ENCODE peak calls at places on chromosome 20, in nine cellular contexts. One of them, this sample, is unnamed.

GRCh38 chr20:34709836-34710567 is 5.9 kb downstream of the TP53INP2 start:
- DNase-seq in GM23338: peak
- DNase-seq in NB4: peak
- DNase-seq in psoas muscle: peak
- DNase-seq in SK-N-SH: peak
- DNase-seq in endothelial cell of umbilical vein: peak
- DNase-seq in foreskin fibroblast: peak
- DNase-seq in cardiac muscle cell: peak
- DNase-seq in tibial nerve: no peak
- DNase-seq in this sample: no peak

GRCh38 chr20:8764289-8764962 is 304.5 kb upstream of the PLCB4 start:
- DNase-seq in GM23338: no peak
- DNase-seq in NB4: no peak
- DNase-seq in psoas muscle: no peak
- DNase-seq in SK-N-SH: no peak
- DNase-seq in endothelial cell of umbilical vein: no peak
- DNase-seq in foreskin fibroblast: peak
- DNase-seq in cardiac muscle cell: peak
- DNase-seq in tibial nerve: no peak
- DNase-seq in this sample: no peak

GRCh38 chr20:2108987-2109386 is 7.4 kb downstream of the STK35 start:
- DNase-seq in GM23338: no peak
- DNase-seq in NB4: no peak
- DNase-seq in psoas muscle: no peak
- DNase-seq in SK-N-SH: no peak
- DNase-seq in endothelial cell of umbilical vein: no peak
- DNase-seq in foreskin fibroblast: peak
- DNase-seq in cardiac muscle cell: peak
- DNase-seq in tibial nerve: no peak
- DNase-seq in this sample: no peak

GRCh38 chr20:13788167-13788834 is 3.5 kb downstream of the NDUFAF5 start:
- DNase-seq in GM23338: peak
- DNase-seq in NB4: peak
- DNase-seq in psoas muscle: no peak
- DNase-seq in SK-N-SH: peak
- DNase-seq in endothelial cell of umbilical vein: peak
- DNase-seq in foreskin fibroblast: peak
- DNase-seq in cardiac muscle cell: peak
- DNase-seq in tibial nerve: peak
- DNase-seq in this sample: peak

GRCh38 chr20:47980336-47981177 is 195.3 kb upstream of the SULF2 start:
- DNase-seq in GM23338: no peak
- DNase-seq in NB4: no peak
- DNase-seq in psoas muscle: no peak
- DNase-seq in SK-N-SH: no peak
- DNase-seq in endothelial cell of umbilical vein: peak
- DNase-seq in foreskin fibroblast: no peak
- DNase-seq in cardiac muscle cell: no peak
- DNase-seq in tibial nerve: no peak
- DNase-seq in this sample: no peak

GRCh38 chr20:57662313-57663240 is 42.4 kb upstream of the ZBP1 start:
- DNase-seq in GM23338: no peak
- DNase-seq in NB4: no peak
- DNase-seq in psoas muscle: no peak
- DNase-seq in SK-N-SH: peak
- DNase-seq in endothelial cell of umbilical vein: no peak
- DNase-seq in foreskin fibroblast: no peak
- DNase-seq in cardiac muscle cell: no peak
- DNase-seq in tibial nerve: no peak
- DNase-seq in this sample: no peak

GRCh38 chr20:58169441-58169840 is 59.0 kb downstream of the ANKRD60 start:
- DNase-seq in GM23338: no peak
- DNase-seq in NB4: no peak
- DNase-seq in psoas muscle: no peak
- DNase-seq in SK-N-SH: no peak
- DNase-seq in endothelial cell of umbilical vein: no peak
- DNase-seq in foreskin fibroblast: peak
- DNase-seq in cardiac muscle cell: no peak
- DNase-seq in tibial nerve: no peak
- DNase-seq in this sample: peak

GRCh38 chr20:64064145-64064698 is 1.2 kb downstream of the TCEA2 start:
- DNase-seq in GM23338: no peak
- DNase-seq in NB4: peak
- DNase-seq in psoas muscle: no peak
- DNase-seq in SK-N-SH: no peak
- DNase-seq in endothelial cell of umbilical vein: no peak
- DNase-seq in foreskin fibroblast: peak
- DNase-seq in cardiac muscle cell: peak
- DNase-seq in tibial nerve: no peak
- DNase-seq in this sample: no peak

GRCh38 chr20:44420497-44420896 is 55.2 kb upstream of the TTPAL start:
- DNase-seq in GM23338: no peak
- DNase-seq in NB4: no peak
- DNase-seq in psoas muscle: no peak
- DNase-seq in SK-N-SH: no peak
- DNase-seq in endothelial cell of umbilical vein: no peak
- DNase-seq in foreskin fibroblast: no peak
- DNase-seq in cardiac muscle cell: no peak
- DNase-seq in tibial nerve: no peak
- DNase-seq in this sample: no peak

GRCh38 chr20:34952676-34953075 is 2.9 kb downstream of the GSS start:
- DNase-seq in GM23338: no peak
- DNase-seq in NB4: no peak
- DNase-seq in psoas muscle: no peak
- DNase-seq in SK-N-SH: no peak
- DNase-seq in endothelial cell of umbilical vein: no peak
- DNase-seq in foreskin fibroblast: peak
- DNase-seq in cardiac muscle cell: peak
- DNase-seq in tibial nerve: no peak
- DNase-seq in this sample: peak

DNA sequence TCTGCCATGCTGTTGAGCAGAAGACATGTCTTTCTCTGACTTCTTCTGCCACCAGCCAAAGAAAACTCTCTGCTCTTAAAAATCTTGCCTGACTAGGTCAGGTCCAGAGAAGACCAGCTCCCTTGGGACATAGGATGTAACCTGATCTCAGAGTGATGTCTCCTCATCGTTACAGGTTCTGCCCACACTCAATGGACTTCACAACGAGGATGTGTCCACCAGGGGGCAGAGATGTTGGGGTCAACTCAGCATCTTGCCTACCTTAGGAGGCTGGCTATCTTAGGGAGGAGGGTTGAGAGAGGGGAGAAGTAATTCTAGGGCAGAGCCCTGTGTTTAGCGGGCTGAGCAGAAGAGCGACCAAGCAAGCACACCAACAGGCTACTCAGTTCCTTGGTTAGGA is 207.6 kb upstream of the CDH4 start:
- DNase-seq in GM23338: peak
- DNase-seq in NB4: peak
- DNase-seq in psoas muscle: no peak
- DNase-seq in SK-N-SH: no peak
- DNase-seq in endothelial cell of umbilical vein: no peak
- DNase-seq in foreskin fibroblast: no peak
- DNase-seq in cardiac muscle cell: no peak
- DNase-seq in tibial nerve: no peak
- DNase-seq in this sample: no peak
- TF ChIP-seq CTCF in GM23338: no peak
- TF ChIP-seq CTCF in NB4: peak
- TF ChIP-seq CTCF in psoas muscle: no peak
- TF ChIP-seq CTCF in SK-N-SH: no peak
- TF ChIP-seq CTCF in endothelial cell of umbilical vein: no peak
- TF ChIP-seq CTCF in foreskin fibroblast: peak
- TF ChIP-seq CTCF in cardiac muscle cell: no peak
- TF ChIP-seq CTCF in tibial nerve: no peak
- TF ChIP-seq CTCF in this sample: no peak

DNA sequence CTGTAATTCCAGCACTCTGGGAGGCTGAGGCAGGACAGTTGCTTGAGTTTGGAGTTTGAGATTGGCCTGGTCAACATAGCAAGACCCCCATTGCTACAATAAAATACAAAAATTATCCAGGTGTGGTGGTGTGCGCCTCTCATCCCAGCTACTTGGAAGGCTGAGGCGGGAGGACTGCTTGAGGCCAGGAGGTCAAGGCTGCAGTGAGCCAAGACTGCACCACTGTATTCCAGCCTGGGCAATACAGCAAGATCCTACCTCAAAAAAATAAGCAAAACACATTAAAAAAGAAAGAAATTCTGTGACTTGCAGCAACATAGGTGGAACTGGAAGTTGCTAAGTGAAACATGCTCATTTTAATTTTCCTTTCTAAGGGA is 106.0 kb upstream of the NFATC2 start:
- DNase-seq in GM23338: no peak
- DNase-seq in NB4: no peak
- DNase-seq in psoas muscle: no peak
- DNase-seq in SK-N-SH: no peak
- DNase-seq in endothelial cell of umbilical vein: no peak
- DNase-seq in foreskin fibroblast: no peak
- DNase-seq in cardiac muscle cell: no peak
- DNase-seq in tibial nerve: no peak
- DNase-seq in this sample: no peak
- H3K4me3 ChIP-seq in GM23338: no peak
- H3K4me3 ChIP-seq in NB4: no peak
- H3K4me3 ChIP-seq in psoas muscle: no peak
- H3K4me3 ChIP-seq in SK-N-SH: no peak
- H3K4me3 ChIP-seq in endothelial cell of umbilical vein: no peak
- H3K4me3 ChIP-seq in foreskin fibroblast: no peak
- H3K4me3 ChIP-seq in cardiac muscle cell: no peak
- H3K4me3 ChIP-seq in tibial nerve: no peak
- H3K4me3 ChIP-seq in this sample: no peak

GRCh38 chr20:36272547-36273220 is 33.5 kb upstream of the DLGAP4 start:
- DNase-seq in GM23338: no peak
- DNase-seq in NB4: no peak
- DNase-seq in psoas muscle: peak
- DNase-seq in SK-N-SH: no peak
- DNase-seq in endothelial cell of umbilical vein: no peak
- DNase-seq in foreskin fibroblast: no peak
- DNase-seq in cardiac muscle cell: no peak
- DNase-seq in tibial nerve: no peak
- DNase-seq in this sample: no peak

GRCh38 chr20:36275011-36275410 is 31.1 kb upstream of the DLGAP4 start:
- DNase-seq in GM23338: no peak
- DNase-seq in NB4: no peak
- DNase-seq in psoas muscle: peak
- DNase-seq in SK-N-SH: no peak
- DNase-seq in endothelial cell of umbilical vein: no peak
- DNase-seq in foreskin fibroblast: no peak
- DNase-seq in cardiac muscle cell: no peak
- DNase-seq in tibial nerve: no peak
- DNase-seq in this sample: no peak

GRCh38 chr20:36271639-36272546 is 34.2 kb upstream of the DLGAP4 start:
- DNase-seq in GM23338: no peak
- DNase-seq in NB4: no peak
- DNase-seq in psoas muscle: peak
- DNase-seq in SK-N-SH: no peak
- DNase-seq in endothelial cell of umbilical vein: no peak
- DNase-seq in foreskin fibroblast: no peak
- DNase-seq in cardiac muscle cell: no peak
- DNase-seq in tibial nerve: no peak
- DNase-seq in this sample: no peak

GRCh38 chr20:36274248-36274841 is 31.8 kb upstream of the DLGAP4 start:
- DNase-seq in GM23338: peak
- DNase-seq in NB4: no peak
- DNase-seq in psoas muscle: peak
- DNase-seq in SK-N-SH: peak
- DNase-seq in endothelial cell of umbilical vein: no peak
- DNase-seq in foreskin fibroblast: no peak
- DNase-seq in cardiac muscle cell: no peak
- DNase-seq in tibial nerve: no peak
- DNase-seq in this sample: no peak

DNA sequence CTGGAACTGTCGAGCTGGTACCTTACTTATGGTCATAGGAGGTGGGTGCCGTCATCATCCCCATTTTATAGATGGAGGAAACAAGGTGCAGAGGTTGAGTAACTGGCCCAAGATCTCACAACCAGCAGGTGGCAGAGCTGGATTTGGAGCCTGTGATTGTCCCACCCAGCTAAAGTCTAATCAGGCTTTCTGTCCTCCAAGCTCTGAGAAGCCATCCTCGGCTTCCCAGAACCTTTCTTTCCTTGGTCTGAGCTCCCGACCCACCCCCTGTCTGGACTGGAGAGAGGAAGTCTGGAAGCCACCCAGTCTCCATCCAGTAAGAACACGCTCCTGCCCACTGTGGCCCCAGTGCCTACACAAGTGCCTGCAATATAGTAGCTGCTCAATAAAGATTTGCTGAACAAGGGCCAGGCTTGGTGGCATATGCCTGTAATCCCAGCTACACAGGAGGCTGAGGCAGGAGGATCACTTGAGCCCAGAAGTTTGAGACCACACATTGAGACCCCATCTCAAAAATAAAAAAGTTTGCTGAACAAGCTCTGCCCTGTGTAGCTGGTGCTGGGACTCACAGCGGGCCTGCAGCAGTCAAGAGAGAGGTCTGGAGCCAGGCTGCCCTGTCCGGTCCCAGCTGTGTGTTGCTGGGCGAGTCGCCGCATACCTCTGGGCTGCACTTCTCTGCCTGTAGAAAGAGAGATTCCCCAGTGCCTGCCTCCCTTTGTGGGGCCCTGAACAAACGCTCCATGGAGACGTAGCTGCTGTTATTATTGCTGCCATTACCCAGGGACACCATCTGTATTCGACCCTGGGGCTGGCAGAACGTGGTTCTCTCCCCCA is 32.5 kb upstream of the DLGAP4 start:
- DNase-seq in GM23338: peak
- DNase-seq in NB4: peak
- DNase-seq in psoas muscle: peak
- DNase-seq in SK-N-SH: peak
- DNase-seq in endothelial cell of umbilical vein: peak
- DNase-seq in foreskin fibroblast: peak
- DNase-seq in cardiac muscle cell: peak
- DNase-seq in tibial nerve: no peak
- DNase-seq in this sample: no peak
- TF ChIP-seq CTCF in GM23338: peak
- TF ChIP-seq CTCF in NB4: peak
- TF ChIP-seq CTCF in psoas muscle: peak
- TF ChIP-seq CTCF in SK-N-SH: peak
- TF ChIP-seq CTCF in endothelial cell of umbilical vein: peak
- TF ChIP-seq CTCF in foreskin fibroblast: peak
- TF ChIP-seq CTCF in cardiac muscle cell: peak
- TF ChIP-seq CTCF in tibial nerve: no peak
- TF ChIP-seq CTCF in this sample: peak

GRCh38 chr20:56358070-56358469 is 704 bp upstream of the FAM210B start:
- DNase-seq in GM23338: no peak
- DNase-seq in NB4: no peak
- DNase-seq in psoas muscle: no peak
- DNase-seq in SK-N-SH: no peak
- DNase-seq in endothelial cell of umbilical vein: no peak
- DNase-seq in foreskin fibroblast: peak
- DNase-seq in cardiac muscle cell: no peak
- DNase-seq in tibial nerve: no peak
- DNase-seq in this sample: no peak
- H3K4me3 ChIP-seq in GM23338: peak
- H3K4me3 ChIP-seq in NB4: peak
- H3K4me3 ChIP-seq in psoas muscle: peak
- H3K4me3 ChIP-seq in SK-N-SH: peak
- H3K4me3 ChIP-seq in endothelial cell of umbilical vein: no peak
- H3K4me3 ChIP-seq in foreskin fibroblast: peak
- H3K4me3 ChIP-seq in cardiac muscle cell: no peak
- H3K4me3 ChIP-seq in tibial nerve: peak
- H3K4me3 ChIP-seq in this sample: no peak